ENCODE peak calls at places on chromosome 6, in seven cellular contexts. One of them, this sample, is unnamed.

GRCh38 chr6:134619789-134620188 is 301.9 kb upstream of the SGK1 start:
- DNase-seq in stimulated activated CD4-positive, alpha-beta T cell treated with anti-CD3 and anti-CD28 coated beads, Interleukin-15, amount 100 ng/mL, for 48 hours: no peak
- DNase-seq in memory B cell: no peak
- DNase-seq in HCT116: no peak
- DNase-seq in hepatic stellate cell: peak
- DNase-seq in AG10803: peak
- DNase-seq in HEK293T: no peak
- DNase-seq in this sample: no peak

GRCh38 chr6:165092881-165093595 is 216.4 kb downstream of the C6orf118 start:
- DNase-seq in stimulated activated CD4-positive, alpha-beta T cell treated with anti-CD3 and anti-CD28 coated beads, Interleukin-15, amount 100 ng/mL, for 48 hours: no peak
- DNase-seq in HCT116: no peak
- DNase-seq in HEK293T: no peak
- DNase-seq in hepatic stellate cell: no peak
- DNase-seq in memory B cell: no peak
- DNase-seq in AG10803: peak
- DNase-seq in this sample: peak

GRCh38 chr6:109174911-109175310 is 79.6 kb downstream of the CEP57L1 start:
- DNase-seq in HCT116: no peak
- DNase-seq in AG10803: peak
- DNase-seq in HEK293T: no peak
- DNase-seq in hepatic stellate cell: no peak
- DNase-seq in memory B cell: no peak
- DNase-seq in stimulated activated CD4-positive, alpha-beta T cell treated with anti-CD3 and anti-CD28 coated beads, Interleukin-15, amount 100 ng/mL, for 48 hours: no peak
- DNase-seq in this sample: no peak

GRCh38 chr6:72547020-72547419 is 74.8 kb upstream of the KCNQ5 start:
- DNase-seq in stimulated activated CD4-positive, alpha-beta T cell treated with anti-CD3 and anti-CD28 coated beads, Interleukin-15, amount 100 ng/mL, for 48 hours: no peak
- DNase-seq in AG10803: no peak
- DNase-seq in HEK293T: no peak
- DNase-seq in HCT116: no peak
- DNase-seq in memory B cell: no peak
- DNase-seq in hepatic stellate cell: no peak
- DNase-seq in this sample: no peak

GRCh38 chr6:72784581-72784980 is 162.7 kb downstream of the KCNQ5 start:
- DNase-seq in hepatic stellate cell: peak
- DNase-seq in memory B cell: no peak
- DNase-seq in stimulated activated CD4-positive, alpha-beta T cell treated with anti-CD3 and anti-CD28 coated beads, Interleukin-15, amount 100 ng/mL, for 48 hours: no peak
- DNase-seq in HCT116: no peak
- DNase-seq in AG10803: peak
- DNase-seq in HEK293T: no peak
- DNase-seq in this sample: no peak

GRCh38 chr6:166317261-166318212 is 9.3 kb upstream of the PRR18 start:
- DNase-seq in hepatic stellate cell: no peak
- DNase-seq in memory B cell: no peak
- DNase-seq in HCT116: no peak
- DNase-seq in stimulated activated CD4-positive, alpha-beta T cell treated with anti-CD3 and anti-CD28 coated beads, Interleukin-15, amount 100 ng/mL, for 48 hours: no peak
- DNase-seq in HEK293T: no peak
- DNase-seq in AG10803: no peak
- DNase-seq in this sample: no peak

GRCh38 chr6:122778961-122779671 is 400 bp upstream of the FABP7 start:
- DNase-seq in stimulated activated CD4-positive, alpha-beta T cell treated with anti-CD3 and anti-CD28 coated beads, Interleukin-15, amount 100 ng/mL, for 48 hours: no peak
- DNase-seq in HEK293T: no peak
- DNase-seq in hepatic stellate cell: no peak
- DNase-seq in memory B cell: no peak
- DNase-seq in AG10803: no peak
- DNase-seq in HCT116: no peak
- DNase-seq in this sample: no peak

GRCh38 chr6:5638666-5639065 is 368.1 kb downstream of the NRN1 start:
- DNase-seq in stimulated activated CD4-positive, alpha-beta T cell treated with anti-CD3 and anti-CD28 coated beads, Interleukin-15, amount 100 ng/mL, for 48 hours: no peak
- DNase-seq in hepatic stellate cell: no peak
- DNase-seq in memory B cell: no peak
- DNase-seq in AG10803: no peak
- DNase-seq in HCT116: no peak
- DNase-seq in HEK293T: no peak
- DNase-seq in this sample: no peak

GRCh38 chr6:44235269-44235668 is 11.6 kb upstream of the HSP90AB1 start:
- DNase-seq in HCT116: no peak
- DNase-seq in stimulated activated CD4-positive, alpha-beta T cell treated with anti-CD3 and anti-CD28 coated beads, Interleukin-15, amount 100 ng/mL, for 48 hours: no peak
- DNase-seq in AG10803: no peak
- DNase-seq in HEK293T: no peak
- DNase-seq in hepatic stellate cell: no peak
- DNase-seq in memory B cell: no peak
- DNase-seq in this sample: no peak

GRCh38 chr6:34189806-34190503 is 44.1 kb upstream of the GRM4 start:
- DNase-seq in stimulated activated CD4-positive, alpha-beta T cell treated with anti-CD3 and anti-CD28 coated beads, Interleukin-15, amount 100 ng/mL, for 48 hours: no peak
- DNase-seq in memory B cell: peak
- DNase-seq in HEK293T: no peak
- DNase-seq in hepatic stellate cell: no peak
- DNase-seq in AG10803: no peak
- DNase-seq in HCT116: no peak
- DNase-seq in this sample: no peak

GRCh38 chr6:48472535-48472934 is 361.5 kb upstream of the PTCHD4 start:
- DNase-seq in HEK293T: no peak
- DNase-seq in memory B cell: no peak
- DNase-seq in stimulated activated CD4-positive, alpha-beta T cell treated with anti-CD3 and anti-CD28 coated beads, Interleukin-15, amount 100 ng/mL, for 48 hours: no peak
- DNase-seq in AG10803: no peak
- DNase-seq in hepatic stellate cell: no peak
- DNase-seq in HCT116: no peak
- DNase-seq in this sample: no peak

GRCh38 chr6:40373267-40373666 is 213.9 kb downstream of the LRFN2 start:
- DNase-seq in HCT116: no peak
- DNase-seq in stimulated activated CD4-positive, alpha-beta T cell treated with anti-CD3 and anti-CD28 coated beads, Interleukin-15, amount 100 ng/mL, for 48 hours: no peak
- DNase-seq in HEK293T: no peak
- DNase-seq in AG10803: no peak
- DNase-seq in memory B cell: no peak
- DNase-seq in hepatic stellate cell: no peak
- DNase-seq in this sample: no peak

GRCh38 chr6:42870145-42870936 is 9.1 kb upstream of the RPL7L1 start:
- DNase-seq in HCT116: no peak
- DNase-seq in hepatic stellate cell: no peak
- DNase-seq in AG10803: no peak
- DNase-seq in stimulated activated CD4-positive, alpha-beta T cell treated with anti-CD3 and anti-CD28 coated beads, Interleukin-15, amount 100 ng/mL, for 48 hours: no peak
- DNase-seq in HEK293T: no peak
- DNase-seq in memory B cell: no peak
- DNase-seq in this sample: no peak

GRCh38 chr6:26232950-26233607 is 131.9 kb upstream of the BTN3A2 start:
- DNase-seq in stimulated activated CD4-positive, alpha-beta T cell treated with anti-CD3 and anti-CD28 coated beads, Interleukin-15, amount 100 ng/mL, for 48 hours: no peak
- DNase-seq in HCT116: no peak
- DNase-seq in hepatic stellate cell: no peak
- DNase-seq in HEK293T: no peak
- DNase-seq in memory B cell: no peak
- DNase-seq in AG10803: no peak
- DNase-seq in this sample: no peak

GRCh38 chr6:13012271-13012670 is 295.7 kb downstream of the PHACTR1 start:
- DNase-seq in memory B cell: no peak
- DNase-seq in stimulated activated CD4-positive, alpha-beta T cell treated with anti-CD3 and anti-CD28 coated beads, Interleukin-15, amount 100 ng/mL, for 48 hours: no peak
- DNase-seq in AG10803: no peak
- DNase-seq in HEK293T: no peak
- DNase-seq in hepatic stellate cell: no peak
- DNase-seq in HCT116: no peak
- DNase-seq in this sample: peak

GRCh38 chr6:154298297-154298696 is 58.3 kb downstream of the IPCEF1 start:
- DNase-seq in memory B cell: no peak
- DNase-seq in AG10803: peak
- DNase-seq in stimulated activated CD4-positive, alpha-beta T cell treated with anti-CD3 and anti-CD28 coated beads, Interleukin-15, amount 100 ng/mL, for 48 hours: no peak
- DNase-seq in HEK293T: no peak
- DNase-seq in hepatic stellate cell: no peak
- DNase-seq in HCT116: no peak
- DNase-seq in this sample: peak

GRCh38 chr6:11323666-11324452 is 91.4 kb upstream of the NEDD9 start:
- DNase-seq in stimulated activated CD4-positive, alpha-beta T cell treated with anti-CD3 and anti-CD28 coated beads, Interleukin-15, amount 100 ng/mL, for 48 hours: no peak
- DNase-seq in AG10803: no peak
- DNase-seq in memory B cell: no peak
- DNase-seq in hepatic stellate cell: no peak
- DNase-seq in HCT116: no peak
- DNase-seq in HEK293T: no peak
- DNase-seq in this sample: no peak

GRCh38 chr6:45132683-45133294 is 195.3 kb upstream of the RUNX2 start:
- DNase-seq in AG10803: no peak
- DNase-seq in memory B cell: no peak
- DNase-seq in HEK293T: no peak
- DNase-seq in HCT116: no peak
- DNase-seq in hepatic stellate cell: no peak
- DNase-seq in stimulated activated CD4-positive, alpha-beta T cell treated with anti-CD3 and anti-CD28 coated beads, Interleukin-15, amount 100 ng/mL, for 48 hours: no peak
- DNase-seq in this sample: no peak

GRCh38 chr6:97524846-97525245 is 241.8 kb upstream of the MMS22L start:
- DNase-seq in AG10803: no peak
- DNase-seq in memory B cell: no peak
- DNase-seq in HCT116: no peak
- DNase-seq in HEK293T: peak
- DNase-seq in hepatic stellate cell: no peak
- DNase-seq in stimulated activated CD4-positive, alpha-beta T cell treated with anti-CD3 and anti-CD28 coated beads, Interleukin-15, amount 100 ng/mL, for 48 hours: no peak
- DNase-seq in this sample: no peak

GRCh38 chr6:106347219-106347618 is 13.3 kb upstream of the CRYBG1 start:
- DNase-seq in HEK293T: no peak
- DNase-seq in hepatic stellate cell: no peak
- DNase-seq in AG10803: no peak
- DNase-seq in HCT116: no peak
- DNase-seq in stimulated activated CD4-positive, alpha-beta T cell treated with anti-CD3 and anti-CD28 coated beads, Interleukin-15, amount 100 ng/mL, for 48 hours: no peak
- DNase-seq in memory B cell: no peak
- DNase-seq in this sample: no peak

GRCh38 chr6:95866732-95867131 is 149.0 kb upstream of the FUT9 start:
- DNase-seq in memory B cell: no peak
- DNase-seq in HCT116: peak
- DNase-seq in AG10803: no peak
- DNase-seq in hepatic stellate cell: no peak
- DNase-seq in stimulated activated CD4-positive, alpha-beta T cell treated with anti-CD3 and anti-CD28 coated beads, Interleukin-15, amount 100 ng/mL, for 48 hours: no peak
- DNase-seq in HEK293T: peak
- DNase-seq in this sample: no peak

GRCh38 chr6:111238464-111239119 is 151.3 kb downstream of the SLC16A10 start:
- DNase-seq in memory B cell: no peak
- DNase-seq in HCT116: no peak
- DNase-seq in HEK293T: no peak
- DNase-seq in stimulated activated CD4-positive, alpha-beta T cell treated with anti-CD3 and anti-CD28 coated beads, Interleukin-15, amount 100 ng/mL, for 48 hours: no peak
- DNase-seq in hepatic stellate cell: no peak
- DNase-seq in AG10803: no peak
- DNase-seq in this sample: no peak

GRCh38 chr6:4727236-4727635 is 49.0 kb upstream of the CDYL start:
- DNase-seq in HEK293T: no peak
- DNase-seq in stimulated activated CD4-positive, alpha-beta T cell treated with anti-CD3 and anti-CD28 coated beads, Interleukin-15, amount 100 ng/mL, for 48 hours: no peak
- DNase-seq in hepatic stellate cell: no peak
- DNase-seq in HCT116: no peak
- DNase-seq in AG10803: no peak
- DNase-seq in memory B cell: no peak
- DNase-seq in this sample: no peak

GRCh38 chr6:7644394-7644793 is 54.4 kb downstream of the SNRNP48 start:
- DNase-seq in stimulated activated CD4-positive, alpha-beta T cell treated with anti-CD3 and anti-CD28 coated beads, Interleukin-15, amount 100 ng/mL, for 48 hours: no peak
- DNase-seq in memory B cell: no peak
- DNase-seq in HCT116: no peak
- DNase-seq in HEK293T: no peak
- DNase-seq in hepatic stellate cell: no peak
- DNase-seq in AG10803: no peak
- DNase-seq in this sample: no peak